ENCODE peak calls at places on chromosomes 11 and 22, in four cellular contexts. One of them, this sample, is unnamed.
A peak's percentile ranks its signal among the peaks of the same experiment; 100 is the strongest.

GRCh38 chr11:13238879-13239514 is 38.6 kb upstream of the BMAL1 start:
- DNase-seq in uterus: no peak
- DNase-seq in transverse colon: peak; percentile 46
- DNase-seq in prostate gland: no peak
- DNase-seq in this sample: no peak

GRCh38 chr22:42202669-42203068 is 67.8 kb downstream of the TCF20 start:
- DNase-seq in prostate gland: no peak
- DNase-seq in transverse colon: no peak
- DNase-seq in uterus: no peak
- DNase-seq in this sample: no peak

GRCh38 chr22:40463727-40464126 is 93.3 kb downstream of the SGSM3 start:
- DNase-seq in transverse colon: no peak
- DNase-seq in uterus: no peak
- DNase-seq in prostate gland: no peak
- DNase-seq in this sample: no peak

GRCh38 chr11:101466352-101466751 is 117.5 kb downstream of the TRPC6 start:
- DNase-seq in uterus: no peak
- DNase-seq in transverse colon: no peak
- DNase-seq in prostate gland: no peak
- DNase-seq in this sample: no peak

GRCh38 chr11:128342511-128343133 is 244.7 kb downstream of the ETS1 start:
- DNase-seq in prostate gland: no peak
- DNase-seq in transverse colon: peak; percentile 42
- DNase-seq in uterus: no peak
- DNase-seq in this sample: no peak

GRCh38 chr22:26322179-26322905 is 106.7 kb upstream of the ASPHD2 start:
- DNase-seq in uterus: no peak
- DNase-seq in prostate gland: no peak
- DNase-seq in transverse colon: no peak
- DNase-seq in this sample: peak; percentile 41

GRCh38 chr11:14578551-14578956 is 58.4 kb upstream of the PSMA1 start:
- DNase-seq in uterus: no peak
- DNase-seq in prostate gland: peak; percentile 8
- DNase-seq in transverse colon: peak; percentile 43
- DNase-seq in this sample: no peak

GRCh38 chr11:35969089-35970046 is 25.5 kb downstream of the LDLRAD3 start:
- DNase-seq in uterus: no peak
- DNase-seq in prostate gland: peak; percentile 71
- DNase-seq in transverse colon: peak; percentile 10
- DNase-seq in this sample: no peak

GRCh38 chr11:121841487-121842167 is 274.4 kb downstream of the BLID start:
- DNase-seq in uterus: no peak
- DNase-seq in transverse colon: no peak
- DNase-seq in prostate gland: no peak
- DNase-seq in this sample: no peak

GRCh38 chr22:36773935-36774334 is 2.0 kb downstream of the IFT27 start:
- DNase-seq in prostate gland: no peak
- DNase-seq in transverse colon: no peak
- DNase-seq in uterus: no peak
- DNase-seq in this sample: no peak

GRCh38 chr11:76270387-76270786 is 64.1 kb upstream of the WNT11 start:
- DNase-seq in prostate gland: no peak
- DNase-seq in uterus: peak; percentile 62
- DNase-seq in transverse colon: no peak
- DNase-seq in this sample: no peak

GRCh38 chr11:68044145-68044813 is 5.5 kb downstream of the TCIRG1 start:
- DNase-seq in transverse colon: no peak
- DNase-seq in prostate gland: no peak
- DNase-seq in uterus: no peak
- DNase-seq in this sample: no peak

GRCh38 chr22:31852691-31853370 is 91.5 kb upstream of the YWHAH start:
- DNase-seq in transverse colon: no peak
- DNase-seq in prostate gland: no peak
- DNase-seq in uterus: no peak
- DNase-seq in this sample: no peak

GRCh38 chr11:61683961-61684869 is 4.0 kb downstream of the DAGLA start:
- DNase-seq in uterus: peak; percentile 60
- DNase-seq in transverse colon: no peak
- DNase-seq in prostate gland: no peak
- DNase-seq in this sample: no peak

GRCh38 chr22:27217154-27217553 is 559.8 kb downstream of the MIAT start:
- DNase-seq in prostate gland: no peak
- DNase-seq in uterus: no peak
- DNase-seq in transverse colon: no peak
- DNase-seq in this sample: no peak

GRCh38 chr11:116687458-116688201 is 85.2 kb downstream of the BUD13 start:
- DNase-seq in prostate gland: no peak
- DNase-seq in uterus: no peak
- DNase-seq in transverse colon: no peak
- DNase-seq in this sample: no peak

GRCh38 chr11:119445356-119445755 is 22.4 kb upstream of the THY1 start:
- DNase-seq in uterus: no peak
- DNase-seq in prostate gland: no peak
- DNase-seq in transverse colon: no peak
- DNase-seq in this sample: no peak

GRCh38 chr11:109426442-109426841 is 4.5 kb downstream of the C11orf87 start:
- DNase-seq in transverse colon: no peak
- DNase-seq in prostate gland: no peak
- DNase-seq in uterus: no peak
- DNase-seq in this sample: no peak

GRCh38 chr11:76579047-76579751 is 91.3 kb downstream of the LRRC32 start:
- DNase-seq in prostate gland: no peak
- DNase-seq in transverse colon: no peak
- DNase-seq in uterus: peak; percentile 63
- DNase-seq in this sample: no peak

GRCh38 chr22:44765571-44766285 is 13.4 kb downstream of the ARHGAP8 start:
- DNase-seq in transverse colon: no peak
- DNase-seq in uterus: no peak
- DNase-seq in prostate gland: no peak
- DNase-seq in this sample: no peak

GRCh38 chr22:29744902-29745301 is 21.9 kb downstream of the ZMAT5 start:
- DNase-seq in transverse colon: peak; percentile 16
- DNase-seq in uterus: no peak
- DNase-seq in prostate gland: peak; percentile 89
- DNase-seq in this sample: no peak

GRCh38 chr11:110859240-110859835 is 147.1 kb upstream of the ARHGAP20 start:
- DNase-seq in transverse colon: no peak
- DNase-seq in prostate gland: no peak
- DNase-seq in uterus: no peak
- DNase-seq in this sample: no peak

GRCh38 chr11:6635082-6635932 is 16.1 kb upstream of the TPP1 start:
- DNase-seq in prostate gland: no peak
- DNase-seq in uterus: peak; percentile 65
- DNase-seq in transverse colon: peak; percentile 49
- DNase-seq in this sample: peak; percentile 50

GRCh38 chr11:121514998-121515671 is 62.4 kb upstream of the SORL1-AS1 start:
- DNase-seq in prostate gland: no peak
- DNase-seq in transverse colon: no peak
- DNase-seq in uterus: no peak
- DNase-seq in this sample: no peak

GRCh38 chr11:93468286-93468685 is 74.9 kb downstream of the SMCO4 start:
- DNase-seq in prostate gland: no peak
- DNase-seq in uterus: no peak
- DNase-seq in transverse colon: no peak
- DNase-seq in this sample: no peak

GRCh38 chr11:65575568-65576231 is at the start of gene EHBP1L1:
- DNase-seq in prostate gland: no peak
- DNase-seq in uterus: peak; percentile 71
- DNase-seq in transverse colon: peak; percentile 89
- DNase-seq in this sample: no peak

GRCh38 chr11:27485930-27486773 is 13.6 kb upstream of the LGR4 start:
- DNase-seq in transverse colon: no peak
- DNase-seq in prostate gland: peak; percentile 59
- DNase-seq in uterus: no peak
- DNase-seq in this sample: no peak

GRCh38 chr22:42596863-42597530 is 17.7 kb downstream of the POLDIP3 start:
- DNase-seq in uterus: no peak
- DNase-seq in prostate gland: no peak
- DNase-seq in transverse colon: no peak
- DNase-seq in this sample: no peak

GRCh38 chr11:46352063-46352841 is 5.0 kb downstream of the DGKZ start:
- DNase-seq in uterus: peak; percentile 48
- DNase-seq in prostate gland: no peak
- DNase-seq in transverse colon: peak; percentile 41
- DNase-seq in this sample: peak; percentile 75

GRCh38 chr11:119793335-119793984 is 64.5 kb upstream of the NECTIN1 start:
- DNase-seq in transverse colon: no peak
- DNase-seq in uterus: no peak
- DNase-seq in prostate gland: no peak
- DNase-seq in this sample: no peak

GRCh38 chr11:75560644-75561043 is 1.4 kb upstream of the SERPINH1 start:
- DNase-seq in uterus: no peak
- DNase-seq in transverse colon: no peak
- DNase-seq in prostate gland: no peak
- DNase-seq in this sample: no peak

GRCh38 chr11:10931761-10932700 is 74.2 kb upstream of the ZBED5 start:
- DNase-seq in transverse colon: peak; percentile 36
- DNase-seq in prostate gland: peak; percentile 81
- DNase-seq in uterus: peak; percentile 67
- DNase-seq in this sample: peak; percentile 65
- TF ChIP-seq POLR2A in transverse colon: peak; percentile 53
- TF ChIP-seq POLR2A in prostate gland: no peak
- TF ChIP-seq POLR2A in uterus: no peak
- TF ChIP-seq POLR2A in this sample: no peak

GRCh38 chr11:77771135-77771534 is 49.4 kb downstream of the RSF1 start:
- DNase-seq in uterus: no peak
- DNase-seq in prostate gland: no peak
- DNase-seq in transverse colon: no peak
- DNase-seq in this sample: no peak
- TF ChIP-seq POLR2A in uterus: no peak
- TF ChIP-seq POLR2A in prostate gland: no peak
- TF ChIP-seq POLR2A in transverse colon: no peak
- TF ChIP-seq POLR2A in this sample: no peak

GRCh38 chr11:83158965-83159900 is 2.3 kb downstream of the PCF11 start:
- DNase-seq in prostate gland: no peak
- DNase-seq in transverse colon: no peak
- DNase-seq in uterus: no peak
- DNase-seq in this sample: no peak

GRCh38 chr11:83158474-83158786 is 1.5 kb downstream of the PCF11 start:
- DNase-seq in prostate gland: no peak
- DNase-seq in transverse colon: no peak
- DNase-seq in uterus: no peak
- DNase-seq in this sample: no peak

GRCh38 chr11:83162377-83162776 is 5.4 kb downstream of the PCF11 start:
- DNase-seq in uterus: no peak
- DNase-seq in transverse colon: no peak
- DNase-seq in prostate gland: no peak
- DNase-seq in this sample: no peak

GRCh38 chr11:83159901-83160865 is 3.3 kb downstream of the PCF11 start:
- DNase-seq in uterus: no peak
- DNase-seq in transverse colon: peak; percentile 32
- DNase-seq in prostate gland: peak; percentile 80
- DNase-seq in this sample: no peak

DNA sequence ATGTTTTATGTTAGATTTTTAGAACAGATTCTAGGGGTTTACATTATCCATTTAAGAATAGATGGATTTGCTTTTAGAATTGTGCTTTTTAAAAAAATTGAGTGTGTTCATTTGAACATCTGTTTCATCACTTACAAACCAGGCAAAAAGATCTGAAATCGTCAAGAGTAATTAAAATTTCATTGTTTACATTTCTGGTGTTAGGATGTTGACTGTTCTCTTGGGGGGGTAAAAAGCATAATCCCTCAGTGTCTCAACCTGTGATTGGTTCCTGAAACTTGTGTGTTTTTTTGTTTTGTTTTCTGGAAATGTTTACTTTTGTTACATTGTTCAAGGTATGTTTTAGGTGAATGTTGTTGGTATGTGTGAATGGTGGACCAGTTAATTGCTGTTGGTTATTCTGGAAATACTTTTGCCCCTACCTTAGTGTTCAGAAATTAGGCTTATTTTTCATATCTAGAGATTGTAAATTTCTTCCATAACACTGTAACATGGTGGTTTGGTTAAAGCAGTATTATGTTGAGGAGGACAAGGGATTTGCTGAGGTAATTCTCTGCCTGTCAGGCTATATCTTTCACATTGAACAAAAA is 4.8 kb downstream of the PCF11 start:
- DNase-seq in prostate gland: no peak
- DNase-seq in transverse colon: no peak
- DNase-seq in uterus: no peak
- DNase-seq in this sample: no peak
- TF ChIP-seq POLR2A in prostate gland: no peak
- TF ChIP-seq POLR2A in transverse colon: no peak
- TF ChIP-seq POLR2A in uterus: no peak
- TF ChIP-seq POLR2A in this sample: no peak

DNA sequence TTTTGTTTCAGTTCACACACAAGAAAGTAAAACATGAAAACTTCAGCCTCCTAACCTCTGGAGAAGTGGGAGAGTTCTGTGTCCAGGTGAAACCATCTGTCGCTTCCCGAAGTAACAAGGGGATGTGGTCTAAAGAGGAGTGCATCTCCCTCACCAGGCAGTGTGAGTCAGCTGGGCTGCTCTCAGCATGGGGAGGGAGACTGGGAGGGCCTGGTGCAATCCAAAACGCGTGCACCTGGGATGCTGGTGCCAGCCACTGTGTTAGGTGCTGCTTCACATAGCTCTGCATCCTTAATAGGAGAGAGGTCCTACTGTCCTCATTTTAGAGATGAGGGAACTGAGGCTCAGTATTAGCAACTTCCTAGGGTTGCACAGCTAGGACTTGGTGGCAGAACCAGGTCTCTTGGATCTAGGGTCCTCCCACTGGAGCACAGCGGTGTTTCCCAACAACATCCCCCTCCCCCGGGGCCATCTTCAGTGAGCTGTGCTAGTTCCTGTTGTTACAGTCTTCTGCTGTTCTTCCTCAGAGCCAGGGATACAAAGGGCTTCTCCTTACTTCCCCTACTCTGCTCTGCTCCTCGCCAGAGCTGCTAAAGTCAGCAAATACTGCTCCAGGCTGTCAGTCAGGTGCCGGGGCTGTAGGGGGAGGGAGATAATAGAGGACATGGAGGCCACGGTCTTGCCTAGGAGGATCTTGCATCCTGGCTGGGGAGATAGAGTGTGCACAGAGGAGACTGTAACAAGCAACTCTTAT is 8.0 kb downstream of the IL10RA start:
- DNase-seq in transverse colon: no peak
- DNase-seq in uterus: no peak
- DNase-seq in prostate gland: no peak
- DNase-seq in this sample: no peak
- TF ChIP-seq POLR2A in transverse colon: no peak
- TF ChIP-seq POLR2A in uterus: no peak
- TF ChIP-seq POLR2A in prostate gland: no peak
- TF ChIP-seq POLR2A in this sample: no peak

DNA sequence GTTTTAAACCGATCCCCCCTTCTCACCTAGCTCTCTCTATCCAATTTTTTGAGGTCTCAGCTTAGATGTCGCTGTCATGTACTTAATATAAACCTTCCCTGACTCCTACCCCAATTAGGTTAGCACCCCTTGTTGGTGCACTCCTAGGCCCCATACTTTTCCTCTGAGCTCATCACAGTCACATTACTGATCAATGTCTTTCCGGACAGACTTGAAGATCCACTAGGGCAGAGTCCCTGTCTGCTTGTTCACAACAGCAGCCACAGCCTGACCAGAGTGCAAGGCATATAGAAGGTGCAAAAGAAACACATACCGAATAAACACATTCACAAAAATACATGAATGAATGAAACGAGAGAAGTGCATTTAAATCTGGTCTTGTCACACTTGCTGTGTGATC is 261.0 kb upstream of the NARS2 start:
- DNase-seq in prostate gland: no peak
- DNase-seq in uterus: no peak
- DNase-seq in transverse colon: no peak
- DNase-seq in this sample: no peak
- TF ChIP-seq POLR2A in prostate gland: no peak
- TF ChIP-seq POLR2A in uterus: no peak
- TF ChIP-seq POLR2A in transverse colon: no peak
- TF ChIP-seq POLR2A in this sample: no peak